ENCODE peak calls at places on chromosomes 11 and 22, in four cellular contexts. M, Y, P and E are unnamed samples.

GRCh38 chr22:44368611-44369010 is 55.9 kb upstream of the SHISAL1 start:
- DNase-seq in M (no peak), Y (peak), P (no peak), E (peak)

GRCh38 chr11:96180341-96180740 is 162.7 kb downstream of the MAML2 start:
- DNase-seq in M (no peak), Y (no peak), P (no peak), E (no peak)

GRCh38 chr11:122642472-122642922 is 13.0 kb upstream of the UBASH3B start:
- DNase-seq in M (no peak), Y (no peak), P (peak), E (no peak)

GRCh38 chr22:27760474-27760873 is 41.1 kb downstream of the MN1 start:
- DNase-seq in M (no peak), Y (no peak), P (no peak), E (no peak)

GRCh38 chr11:93577291-93577690 is 34.1 kb upstream of the SMCO4 start:
- DNase-seq in M (no peak), Y (no peak), P (peak), E (no peak)

GRCh38 chr11:93116641-93117577 is 80.9 kb downstream of the SLC36A4 start:
- DNase-seq in M (no peak), Y (no peak), P (peak), E (no peak)

GRCh38 chr22:45006873-45007246 is 2.9 kb downstream of the PHF21B start:
- DNase-seq in M (no peak), Y (no peak), P (no peak), E (no peak)

GRCh38 chr11:1373536-1374214 is 16.1 kb upstream of the BRSK2 start:
- DNase-seq in M (no peak), Y (no peak), P (no peak), E (no peak)

GRCh38 chr11:77503006-77503405 is 29.1 kb upstream of the PAK1 start:
- DNase-seq in M (peak), Y (no peak), P (peak), E (no peak)

GRCh38 chr11:86303257-86303656 is 1.2 kb downstream of the HIKESHI start:
- DNase-seq in M (peak), Y (no peak), P (no peak), E (no peak)

GRCh38 chr11:67409261-67409666 is 5.4 kb downstream of the TBC1D10C start:
- DNase-seq in M (no peak), Y (no peak), P (no peak), E (peak)

GRCh38 chr11:14413307-14414072 is 54.5 kb upstream of the RRAS2 start:
- DNase-seq in M (peak), Y (no peak), P (peak), E (no peak)

GRCh38 chr11:27718346-27718852 is 18.1 kb upstream of the BDNF start:
- DNase-seq in M (no peak), Y (no peak), P (peak), E (no peak)

GRCh38 chr11:21511835-21512440 is 680.9 kb upstream of the ANO5 start:
- DNase-seq in M (peak), Y (peak), P (no peak), E (no peak)

GRCh38 chr11:1194977-1195689 is 27.7 kb upstream of the MUC5B start:
- DNase-seq in M (no peak), Y (peak), P (no peak), E (peak)

GRCh38 chr11:134289789-134290188 is 13.6 kb downstream of the GLB1L3 start:
- DNase-seq in M (no peak), Y (no peak), P (no peak), E (no peak)

GRCh38 chr11:59429924-59430516 is 3.8 kb upstream of the OR5A2 start:
- DNase-seq in M (peak), Y (no peak), P (peak), E (no peak)

GRCh38 chr22:29744902-29745301 is 21.9 kb downstream of the ZMAT5 start:
- DNase-seq in M (no peak), Y (no peak), P (peak), E (no peak)

GRCh38 chr11:117703209-117703608 is 93.8 kb downstream of the DSCAML1 start:
- DNase-seq in M (no peak), Y (no peak), P (no peak), E (no peak)

GRCh38 chr22:27613099-27614089 is 188.2 kb downstream of the MN1 start:
- DNase-seq in M (no peak), Y (no peak), P (no peak), E (no peak)

GRCh38 chr11:67664696-67665536 is 9.5 kb downstream of the ALDH3B2 start:
- DNase-seq in M (no peak), Y (no peak), P (no peak), E (no peak)

GRCh38 chr11:20909995-20910726 is 240.8 kb downstream of the NELL1 start:
- DNase-seq in M (no peak), Y (no peak), P (no peak), E (no peak)

GRCh38 chr11:123217897-123218296 is 22.8 kb upstream of the CLMP start:
- DNase-seq in M (no peak), Y (no peak), P (no peak), E (no peak)

GRCh38 chr11:75815345-75815983 is 454 bp downstream of the UVRAG start:
- DNase-seq in M (peak), Y (peak), P (peak), E (peak)

GRCh38 chr22:37274380-37274862 is 7.9 kb upstream of the CYTH4 start:
- DNase-seq in M (no peak), Y (peak), P (no peak), E (peak)

GRCh38 chr22:37044634-37045625 is 6.6 kb upstream of the KCTD17 start:
- DNase-seq in M (no peak), Y (no peak), P (no peak), E (no peak)